ENCODE peak calls at places on chromosomes 4 and X, in eight cellular contexts. One of them, this sample, is unnamed.

GRCh38 chrX:87516716-87517115 is 886 bp upstream of the KLHL4 start:
- DNase-seq in HL-60: no peak
- DNase-seq in choroid plexus epithelial cell: peak; percentile 87
- DNase-seq in heart right ventricle: no peak
- DNase-seq in ovary: no peak
- DNase-seq in GM13976: no peak
- DNase-seq in B cell: no peak
- DNase-seq in colonic mucosa: no peak
- DNase-seq in this sample: no peak

GRCh38 chr4:83724488-83725060 is 188.7 kb downstream of the GPAT3 start:
- DNase-seq in HL-60: no peak
- DNase-seq in choroid plexus epithelial cell: no peak
- DNase-seq in heart right ventricle: no peak
- DNase-seq in ovary: no peak
- DNase-seq in GM13976: no peak
- DNase-seq in B cell: no peak
- DNase-seq in colonic mucosa: no peak
- DNase-seq in this sample: no peak

GRCh38 chrX:149145845-149146285 is 359.2 kb downstream of the IDS start:
- DNase-seq in HL-60: no peak
- DNase-seq in choroid plexus epithelial cell: no peak
- DNase-seq in heart right ventricle: no peak
- DNase-seq in ovary: no peak
- DNase-seq in GM13976: no peak
- DNase-seq in B cell: no peak
- DNase-seq in colonic mucosa: no peak
- DNase-seq in this sample: no peak

GRCh38 chr4:5973486-5974220 is 44.6 kb downstream of the C4orf50 start:
- DNase-seq in HL-60: no peak
- DNase-seq in choroid plexus epithelial cell: no peak
- DNase-seq in heart right ventricle: no peak
- DNase-seq in ovary: no peak
- DNase-seq in GM13976: no peak
- DNase-seq in B cell: no peak
- DNase-seq in colonic mucosa: no peak
- DNase-seq in this sample: no peak

GRCh38 chr4:102521570-102522553 is 20.7 kb downstream of the NFKB1 start:
- DNase-seq in HL-60: no peak
- DNase-seq in choroid plexus epithelial cell: no peak
- DNase-seq in heart right ventricle: no peak
- DNase-seq in ovary: no peak
- DNase-seq in GM13976: no peak
- DNase-seq in B cell: no peak
- DNase-seq in colonic mucosa: no peak
- DNase-seq in this sample: no peak

GRCh38 chr4:185874516-185875230 is 62.7 kb upstream of the SORBS2 start:
- DNase-seq in HL-60: no peak
- DNase-seq in choroid plexus epithelial cell: peak; percentile 77
- DNase-seq in heart right ventricle: no peak
- DNase-seq in ovary: no peak
- DNase-seq in GM13976: no peak
- DNase-seq in B cell: no peak
- DNase-seq in colonic mucosa: no peak
- DNase-seq in this sample: no peak

GRCh38 chr4:138521809-138522208 is 279.7 kb upstream of the SLC7A11 start:
- DNase-seq in HL-60: no peak
- DNase-seq in choroid plexus epithelial cell: no peak
- DNase-seq in heart right ventricle: no peak
- DNase-seq in ovary: no peak
- DNase-seq in GM13976: no peak
- DNase-seq in B cell: no peak
- DNase-seq in colonic mucosa: no peak
- DNase-seq in this sample: no peak

GRCh38 chr4:64890131-64890710 is 481.0 kb upstream of the TECRL start:
- DNase-seq in HL-60: no peak
- DNase-seq in choroid plexus epithelial cell: no peak
- DNase-seq in heart right ventricle: no peak
- DNase-seq in ovary: no peak
- DNase-seq in GM13976: no peak
- DNase-seq in B cell: no peak
- DNase-seq in colonic mucosa: no peak
- DNase-seq in this sample: no peak

GRCh38 chrX:24026403-24026801 is 584 bp downstream of the KLHL15 start:
- DNase-seq in HL-60: no peak
- DNase-seq in choroid plexus epithelial cell: no peak
- DNase-seq in heart right ventricle: no peak
- DNase-seq in ovary: no peak
- DNase-seq in GM13976: no peak
- DNase-seq in B cell: no peak
- DNase-seq in colonic mucosa: no peak
- DNase-seq in this sample: no peak

GRCh38 chrX:101617211-101618191 is at the start of gene ARMCX6:
- DNase-seq in HL-60: peak; percentile 10
- DNase-seq in choroid plexus epithelial cell: peak; percentile 72
- DNase-seq in heart right ventricle: peak; percentile 74
- DNase-seq in ovary: peak; percentile 79
- DNase-seq in GM13976: peak; percentile 76
- DNase-seq in B cell: peak; percentile 77
- DNase-seq in colonic mucosa: peak; percentile 79
- DNase-seq in this sample: peak; percentile 42
- TF ChIP-seq CTCF in HL-60: no peak
- TF ChIP-seq CTCF in choroid plexus epithelial cell: peak; percentile 51
- TF ChIP-seq CTCF in heart right ventricle: peak; percentile 60
- TF ChIP-seq CTCF in ovary: no peak
- TF ChIP-seq CTCF in GM13976: peak; percentile 18
- TF ChIP-seq CTCF in B cell: no peak
- TF ChIP-seq CTCF in colonic mucosa: peak; percentile 31
- TF ChIP-seq CTCF in this sample: peak; percentile 23

GRCh38 chrX:94418065-94418464 is 744.1 kb downstream of the FAM133A start:
- DNase-seq in HL-60: no peak
- DNase-seq in choroid plexus epithelial cell: no peak
- DNase-seq in heart right ventricle: no peak
- DNase-seq in ovary: no peak
- DNase-seq in GM13976: no peak
- DNase-seq in B cell: no peak
- DNase-seq in colonic mucosa: no peak
- DNase-seq in this sample: no peak
- TF ChIP-seq CTCF in HL-60: no peak
- TF ChIP-seq CTCF in choroid plexus epithelial cell: no peak
- TF ChIP-seq CTCF in heart right ventricle: no peak
- TF ChIP-seq CTCF in ovary: no peak
- TF ChIP-seq CTCF in GM13976: no peak
- TF ChIP-seq CTCF in B cell: no peak
- TF ChIP-seq CTCF in colonic mucosa: no peak
- TF ChIP-seq CTCF in this sample: no peak

GRCh38 chr4:109952612-109953011 is 39.9 kb downstream of the EGF start:
- DNase-seq in HL-60: no peak
- DNase-seq in choroid plexus epithelial cell: no peak
- DNase-seq in heart right ventricle: no peak
- DNase-seq in ovary: no peak
- DNase-seq in GM13976: no peak
- DNase-seq in B cell: no peak
- DNase-seq in colonic mucosa: no peak
- DNase-seq in this sample: no peak
- TF ChIP-seq CTCF in HL-60: no peak
- TF ChIP-seq CTCF in choroid plexus epithelial cell: no peak
- TF ChIP-seq CTCF in heart right ventricle: no peak
- TF ChIP-seq CTCF in ovary: no peak
- TF ChIP-seq CTCF in GM13976: no peak
- TF ChIP-seq CTCF in B cell: no peak
- TF ChIP-seq CTCF in colonic mucosa: no peak
- TF ChIP-seq CTCF in this sample: no peak

GRCh38 chr4:145891958-145892357 is 46.7 kb downstream of the ZNF827 start:
- DNase-seq in HL-60: no peak
- DNase-seq in choroid plexus epithelial cell: no peak
- DNase-seq in heart right ventricle: no peak
- DNase-seq in ovary: no peak
- DNase-seq in GM13976: no peak
- DNase-seq in B cell: no peak
- DNase-seq in colonic mucosa: no peak
- DNase-seq in this sample: no peak
- TF ChIP-seq CTCF in HL-60: no peak
- TF ChIP-seq CTCF in choroid plexus epithelial cell: no peak
- TF ChIP-seq CTCF in heart right ventricle: no peak
- TF ChIP-seq CTCF in ovary: no peak
- TF ChIP-seq CTCF in GM13976: no peak
- TF ChIP-seq CTCF in B cell: no peak
- TF ChIP-seq CTCF in colonic mucosa: no peak
- TF ChIP-seq CTCF in this sample: no peak

GRCh38 chrX:130025256-130025655 is 42.8 kb downstream of the BCORL1 start:
- DNase-seq in HL-60: no peak
- DNase-seq in choroid plexus epithelial cell: no peak
- DNase-seq in heart right ventricle: no peak
- DNase-seq in ovary: no peak
- DNase-seq in GM13976: no peak
- DNase-seq in B cell: no peak
- DNase-seq in colonic mucosa: no peak
- DNase-seq in this sample: no peak
- TF ChIP-seq CTCF in HL-60: no peak
- TF ChIP-seq CTCF in choroid plexus epithelial cell: peak; percentile 13
- TF ChIP-seq CTCF in heart right ventricle: no peak
- TF ChIP-seq CTCF in ovary: no peak
- TF ChIP-seq CTCF in GM13976: no peak
- TF ChIP-seq CTCF in B cell: no peak
- TF ChIP-seq CTCF in colonic mucosa: no peak
- TF ChIP-seq CTCF in this sample: no peak

GRCh38 chrX:72129661-72130060 is 2.1 kb downstream of the RTL5 start:
- DNase-seq in HL-60: no peak
- DNase-seq in choroid plexus epithelial cell: no peak
- DNase-seq in heart right ventricle: no peak
- DNase-seq in ovary: no peak
- DNase-seq in GM13976: no peak
- DNase-seq in B cell: no peak
- DNase-seq in colonic mucosa: no peak
- DNase-seq in this sample: no peak

GRCh38 chrX:72128183-72128834 is 3.4 kb downstream of the RTL5 start:
- DNase-seq in HL-60: no peak
- DNase-seq in choroid plexus epithelial cell: no peak
- DNase-seq in heart right ventricle: no peak
- DNase-seq in ovary: no peak
- DNase-seq in GM13976: no peak
- DNase-seq in B cell: no peak
- DNase-seq in colonic mucosa: no peak
- DNase-seq in this sample: no peak

GRCh38 chrX:72130156-72130761 is 1.5 kb downstream of the RTL5 start:
- DNase-seq in HL-60: no peak
- DNase-seq in choroid plexus epithelial cell: no peak
- DNase-seq in heart right ventricle: no peak
- DNase-seq in ovary: no peak
- DNase-seq in GM13976: no peak
- DNase-seq in B cell: no peak
- DNase-seq in colonic mucosa: no peak
- DNase-seq in this sample: no peak

GRCh38 chrX:72127332-72127731 is 4.4 kb downstream of the RTL5 start:
- DNase-seq in HL-60: no peak
- DNase-seq in choroid plexus epithelial cell: no peak
- DNase-seq in heart right ventricle: no peak
- DNase-seq in ovary: no peak
- DNase-seq in GM13976: no peak
- DNase-seq in B cell: no peak
- DNase-seq in colonic mucosa: no peak
- DNase-seq in this sample: no peak

DNA sequence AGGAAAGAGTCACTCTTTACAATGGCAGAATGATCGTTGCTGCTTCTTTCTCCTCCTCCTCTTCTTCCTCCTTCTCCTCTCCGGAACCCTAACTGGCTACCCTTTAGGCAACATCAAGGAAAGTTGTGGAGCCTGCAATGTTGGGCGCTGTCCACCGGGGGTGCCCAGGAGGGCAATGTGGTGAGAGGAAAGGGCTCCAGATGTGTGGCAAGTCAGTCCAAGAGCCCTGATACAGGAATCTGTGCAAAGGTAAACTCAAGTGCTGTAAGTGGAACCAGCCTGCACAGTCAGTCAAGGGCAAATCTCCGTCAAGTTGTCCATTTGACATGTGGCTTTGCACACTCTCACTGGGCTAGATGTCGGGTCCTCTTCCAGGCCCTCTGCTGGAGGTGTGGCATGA is 2.8 kb downstream of the RTL5 start:
- DNase-seq in HL-60: no peak
- DNase-seq in choroid plexus epithelial cell: peak; percentile 19
- DNase-seq in heart right ventricle: no peak
- DNase-seq in ovary: no peak
- DNase-seq in GM13976: no peak
- DNase-seq in B cell: no peak
- DNase-seq in colonic mucosa: no peak
- DNase-seq in this sample: no peak
- TF ChIP-seq CTCF in HL-60: no peak
- TF ChIP-seq CTCF in choroid plexus epithelial cell: peak; percentile 48
- TF ChIP-seq CTCF in heart right ventricle: no peak
- TF ChIP-seq CTCF in ovary: no peak
- TF ChIP-seq CTCF in GM13976: no peak
- TF ChIP-seq CTCF in B cell: peak; percentile 53
- TF ChIP-seq CTCF in colonic mucosa: no peak
- TF ChIP-seq CTCF in this sample: no peak

GRCh38 chr4:28463184-28463690 is 1602.6 kb downstream of the STIM2 start:
- DNase-seq in HL-60: no peak
- DNase-seq in choroid plexus epithelial cell: no peak
- DNase-seq in heart right ventricle: no peak
- DNase-seq in ovary: no peak
- DNase-seq in GM13976: no peak
- DNase-seq in B cell: no peak
- DNase-seq in colonic mucosa: no peak
- DNase-seq in this sample: no peak

GRCh38 chr4:28464823-28465222 is 1604.2 kb downstream of the STIM2 start:
- DNase-seq in HL-60: no peak
- DNase-seq in choroid plexus epithelial cell: no peak
- DNase-seq in heart right ventricle: no peak
- DNase-seq in ovary: no peak
- DNase-seq in GM13976: no peak
- DNase-seq in B cell: no peak
- DNase-seq in colonic mucosa: no peak
- DNase-seq in this sample: no peak

DNA sequence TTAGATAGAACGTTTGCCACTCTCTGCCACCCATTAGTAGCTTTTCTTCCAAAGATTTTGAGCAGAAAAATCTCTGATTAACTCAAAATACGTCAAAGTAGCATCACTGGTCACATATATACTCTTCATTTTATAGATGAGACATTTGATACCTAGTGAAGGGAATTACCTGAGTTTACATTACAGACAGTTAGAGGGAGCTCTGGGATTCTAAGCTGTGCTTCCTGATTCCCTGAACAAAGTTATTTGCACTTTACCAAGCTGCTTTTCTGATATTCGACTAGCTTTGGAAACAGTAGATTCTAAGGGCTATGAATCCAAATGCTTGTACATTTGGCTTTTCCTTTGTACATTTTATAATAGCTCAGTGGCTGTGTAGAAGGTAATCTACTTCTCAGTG is 1602.1 kb downstream of the STIM2 start:
- DNase-seq in HL-60: no peak
- DNase-seq in choroid plexus epithelial cell: no peak
- DNase-seq in heart right ventricle: no peak
- DNase-seq in ovary: no peak
- DNase-seq in GM13976: no peak
- DNase-seq in B cell: no peak
- DNase-seq in colonic mucosa: no peak
- DNase-seq in this sample: no peak
- TF ChIP-seq CTCF in HL-60: no peak
- TF ChIP-seq CTCF in choroid plexus epithelial cell: peak; percentile 23
- TF ChIP-seq CTCF in heart right ventricle: peak; percentile 23
- TF ChIP-seq CTCF in ovary: no peak
- TF ChIP-seq CTCF in GM13976: no peak
- TF ChIP-seq CTCF in B cell: no peak
- TF ChIP-seq CTCF in colonic mucosa: no peak
- TF ChIP-seq CTCF in this sample: peak; percentile 38

This sample was measured in D721Med.